ENCODE peak calls at places on chromosomes 7 and 10, in nine cellular contexts. U is hepatocyte; G is kidney; T is T follicular helper cell; F is activated CD8-positive, alpha-beta memory T cell treated with anti-CD3 and anti-CD28 coated beads for 4 hours; L is ACHN; N is stimulated activated CD8-positive, alpha-beta memory T cell treated with anti-CD3 and anti-CD28 coated beads, Interleukin-4, amount 100 ng/mL, for 24 hours; Q is activated CD8-positive, alpha-beta T cell treated with anti-CD3 and anti-CD28 coated beads for 36 hours; S is left cardiac atrium. W is an unnamed sample.
A peak's percentile ranks its signal among the peaks of the same experiment; 100 is the strongest.

GRCh38 chr10:23046032-23046431 is 49.3 kb upstream of the MSRB2 start:
- DNase-seq in U (no peak), G (no peak), T (no peak), F (no peak), L (no peak), N (no peak), Q (no peak), S (no peak), W (no peak)

GRCh38 chr7:51024867-51025266 is 242.2 kb upstream of the GRB10 start:
- DNase-seq in U (no peak), G (no peak), T (no peak), F (no peak), L (no peak), N (no peak), Q (no peak), S (no peak), W (peak; percentile 30)

GRCh38 chr10:14659626-14660196 is 115.0 kb downstream of the FAM107B start:
- DNase-seq in U (no peak), G (no peak), T (no peak), F (peak; percentile 13), L (no peak), N (peak; percentile 22), Q (peak; percentile 75), S (no peak), W (no peak)

GRCh38 chr7:17133977-17134376 is 164.5 kb upstream of the AHR start:
- DNase-seq in U (no peak), G (no peak), T (no peak), F (no peak), L (no peak), N (no peak), Q (no peak), S (no peak), W (no peak)

GRCh38 chr7:41709621-41710020 is 6.7 kb upstream of the INHBA start:
- DNase-seq in U (no peak), G (no peak), T (no peak), F (no peak), L (no peak), N (no peak), Q (no peak), S (no peak), W (no peak)

GRCh38 chr10:75126277-75126676 is 14.8 kb downstream of the SAMD8 start:
- DNase-seq in U (no peak), G (no peak), T (no peak), F (no peak), L (no peak), N (no peak), Q (no peak), S (no peak), W (no peak)

GRCh38 chr7:75892634-75893272 is 13.9 kb downstream of the RHBDD2 start:
- DNase-seq in U (peak; percentile 41), G (peak; percentile 87), T (no peak), F (no peak), L (no peak), N (no peak), Q (no peak), S (peak; percentile 63), W (no peak)

GRCh38 chr7:18529213-18529612 is 33.7 kb downstream of the HDAC9 start:
- DNase-seq in U (no peak), G (no peak), T (no peak), F (no peak), L (no peak), N (no peak), Q (no peak), S (no peak), W (no peak)

GRCh38 chr7:83415840-83416239 is 233.1 kb downstream of the SEMA3E start:
- DNase-seq in U (no peak), G (no peak), T (no peak), F (no peak), L (no peak), N (no peak), Q (no peak), S (no peak), W (no peak)